ENCODE peak calls at places on chromosomes 5 and 9, in four cellular contexts. One of them, this sample, is unnamed.

GRCh38 chr5:39225405-39226099 is 6.2 kb upstream of the FYB1 start:
- DNase-seq in IMR-90: no peak
- DNase-seq in H1: no peak
- DNase-seq in H9: no peak
- DNase-seq in this sample: no peak

GRCh38 chr5:81626524-81626923 is 124.4 kb downstream of the SSBP2 start:
- DNase-seq in IMR-90: peak
- DNase-seq in H1: no peak
- DNase-seq in H9: no peak
- DNase-seq in this sample: no peak

GRCh38 chr9:79663878-79664277 is 92.1 kb downstream of the TLE4 start:
- DNase-seq in IMR-90: no peak
- DNase-seq in H1: no peak
- DNase-seq in H9: no peak
- DNase-seq in this sample: no peak

GRCh38 chr9:95580812-95581761 is 64.3 kb upstream of the PTCH1 start:
- DNase-seq in IMR-90: no peak
- DNase-seq in H1: no peak
- DNase-seq in H9: no peak
- DNase-seq in this sample: no peak

GRCh38 chr5:121762416-121762815 is 89.3 kb upstream of the FTMT start:
- DNase-seq in IMR-90: no peak
- DNase-seq in H1: no peak
- DNase-seq in H9: no peak
- DNase-seq in this sample: peak

GRCh38 chr9:15354713-15355112 is 47.7 kb upstream of the TTC39B start:
- DNase-seq in IMR-90: no peak
- DNase-seq in H1: no peak
- DNase-seq in H9: no peak
- DNase-seq in this sample: peak

GRCh38 chr9:121779381-121780117 is 128.1 kb downstream of the DAB2IP start:
- DNase-seq in IMR-90: no peak
- DNase-seq in H1: no peak
- DNase-seq in H9: peak
- DNase-seq in this sample: no peak

GRCh38 chr9:130347036-130347435 is 81.5 kb downstream of the HMCN2 start:
- DNase-seq in IMR-90: no peak
- DNase-seq in H1: no peak
- DNase-seq in H9: no peak
- DNase-seq in this sample: no peak

GRCh38 chr5:177241768-177242167 is 61.8 kb downstream of the RAB24 start:
- DNase-seq in IMR-90: peak
- DNase-seq in H1: no peak
- DNase-seq in H9: no peak
- DNase-seq in this sample: no peak

GRCh38 chr5:15807861-15808260 is 307.9 kb downstream of the FBXL7 start:
- DNase-seq in IMR-90: peak
- DNase-seq in H1: no peak
- DNase-seq in H9: no peak
- DNase-seq in this sample: no peak

GRCh38 chr9:16930578-16930977 is 60.1 kb upstream of the BNC2 start:
- DNase-seq in IMR-90: no peak
- DNase-seq in H1: no peak
- DNase-seq in H9: no peak
- DNase-seq in this sample: no peak

GRCh38 chr5:124745367-124746251 is 830 bp downstream of the ZNF608 start:
- DNase-seq in IMR-90: peak
- DNase-seq in H1: no peak
- DNase-seq in H9: no peak
- DNase-seq in this sample: no peak

GRCh38 chr5:62606878-62607277 is 28.3 kb downstream of the LRRC70 start:
- DNase-seq in IMR-90: peak
- DNase-seq in H1: no peak
- DNase-seq in H9: no peak
- DNase-seq in this sample: no peak

GRCh38 chr5:76303917-76304316 is 99.2 kb upstream of the IQGAP2 start:
- DNase-seq in IMR-90: no peak
- DNase-seq in H1: no peak
- DNase-seq in H9: no peak
- DNase-seq in this sample: peak

GRCh38 chr5:147530801-147531389 is 21.0 kb upstream of the DPYSL3 start:
- DNase-seq in IMR-90: peak
- DNase-seq in H1: no peak
- DNase-seq in H9: no peak
- DNase-seq in this sample: no peak

GRCh38 chr5:55853271-55853670 is 2.1 kb downstream of the IL31RA start:
- DNase-seq in IMR-90: no peak
- DNase-seq in H1: no peak
- DNase-seq in H9: no peak
- DNase-seq in this sample: no peak

GRCh38 chr5:124957063-124957462 is 210.6 kb upstream of the ZNF608 start:
- DNase-seq in IMR-90: no peak
- DNase-seq in H1: no peak
- DNase-seq in H9: no peak
- DNase-seq in this sample: no peak

GRCh38 chr9:2700398-2700797 is 16.9 kb upstream of the KCNV2 start:
- DNase-seq in IMR-90: no peak
- DNase-seq in H1: no peak
- DNase-seq in H9: no peak
- DNase-seq in this sample: no peak

GRCh38 chr9:4555251-4555650 is 65.0 kb downstream of the SLC1A1 start:
- DNase-seq in IMR-90: peak
- DNase-seq in H1: no peak
- DNase-seq in H9: no peak
- DNase-seq in this sample: no peak

GRCh38 chr9:87269777-87270176 is 227.9 kb upstream of the DAPK1 start:
- DNase-seq in IMR-90: no peak
- DNase-seq in H1: no peak
- DNase-seq in H9: no peak
- DNase-seq in this sample: no peak

GRCh38 chr9:92294297-92294676 is 790 bp upstream of the IARS1 start:
- DNase-seq in IMR-90: peak
- DNase-seq in H1: no peak
- DNase-seq in H9: peak
- DNase-seq in this sample: peak

GRCh38 chr5:76590027-76590426 is 33.2 kb downstream of the F2RL2 start:
- DNase-seq in IMR-90: no peak
- DNase-seq in H1: no peak
- DNase-seq in H9: no peak
- DNase-seq in this sample: no peak

GRCh38 chr9:133031130-133031422 is 279 bp downstream of the GTF3C5 start:
- DNase-seq in IMR-90: no peak
- DNase-seq in H1: no peak
- DNase-seq in H9: no peak
- DNase-seq in this sample: no peak

GRCh38 chr9:133030317-133031129 is at the start of gene GTF3C5:
- DNase-seq in IMR-90: peak
- DNase-seq in H1: peak
- DNase-seq in H9: peak
- DNase-seq in this sample: peak

GRCh38 chr9:133032171-133032570 is 1.4 kb downstream of the GTF3C5 start:
- DNase-seq in IMR-90: no peak
- DNase-seq in H1: no peak
- DNase-seq in H9: no peak
- DNase-seq in this sample: no peak

GRCh38 chr9:133029994-133030316 is 842 bp upstream of the GTF3C5 start:
- DNase-seq in IMR-90: no peak
- DNase-seq in H1: no peak
- DNase-seq in H9: no peak
- DNase-seq in this sample: no peak

DNA sequence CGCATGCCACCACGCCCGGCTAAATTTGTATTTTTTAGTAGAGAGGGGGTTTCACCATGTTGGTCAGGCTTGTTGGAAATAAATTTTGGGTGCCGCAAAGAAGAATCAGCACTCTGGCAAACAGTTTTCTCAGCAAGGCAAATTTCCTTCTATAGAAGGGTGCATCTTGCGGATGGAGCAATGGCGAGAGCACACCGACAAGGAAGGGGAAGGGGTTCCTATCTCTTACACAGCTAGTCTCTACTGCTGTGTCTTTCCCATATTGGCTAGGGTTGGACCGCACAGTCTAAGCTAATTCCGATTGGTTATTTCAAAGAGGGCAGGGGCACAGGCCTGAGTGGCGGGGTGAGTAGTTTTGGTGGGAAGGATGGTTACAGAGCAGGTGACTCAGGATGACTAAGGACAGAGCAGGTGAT is 707 bp downstream of the GTF3C5 start:
- DNase-seq in IMR-90: no peak
- DNase-seq in H1: no peak
- DNase-seq in H9: no peak
- DNase-seq in this sample: peak
- H3K56ac ChIP-seq in IMR-90: no peak
- H3K56ac ChIP-seq in H1: no peak
- H3K56ac ChIP-seq in H9: no peak
- H3K56ac ChIP-seq in this sample: peak

GRCh38 chr9:88748566-88749238 is 213.7 kb downstream of the NXNL2 start:
- DNase-seq in IMR-90: peak
- DNase-seq in H1: no peak
- DNase-seq in H9: no peak
- DNase-seq in this sample: no peak
- H4K8ac ChIP-seq in IMR-90: peak
- H4K8ac ChIP-seq in H1: no peak
- H4K8ac ChIP-seq in H9: no peak
- H4K8ac ChIP-seq in this sample: no peak

DNA sequence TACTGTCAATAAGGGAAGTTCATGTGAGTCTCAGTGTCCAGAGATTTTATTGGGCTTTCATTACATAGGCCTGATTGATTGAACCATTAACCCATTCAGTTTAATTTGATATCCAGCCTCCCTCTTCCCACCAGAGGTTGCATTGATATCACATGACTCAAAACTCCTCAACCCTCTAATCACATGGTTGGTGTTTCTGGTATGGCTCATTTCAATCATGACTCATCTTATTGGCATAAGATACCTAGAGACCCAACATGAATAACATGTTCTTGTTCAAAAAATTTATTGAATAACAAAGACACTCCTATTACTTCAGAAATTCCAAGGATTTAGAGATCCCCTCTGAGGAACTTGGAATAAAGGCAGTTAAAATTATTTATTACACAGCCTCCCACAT is 982.2 kb downstream of the TLE1 start:
- DNase-seq in IMR-90: peak
- DNase-seq in H1: no peak
- DNase-seq in H9: no peak
- DNase-seq in this sample: no peak
- H3K4me2 ChIP-seq in IMR-90: no peak
- H3K4me2 ChIP-seq in H1: no peak
- H3K4me2 ChIP-seq in H9: no peak
- H3K4me2 ChIP-seq in this sample: no peak

GRCh38 chr5:151249280-151249679 is 3.7 kb upstream of the GM2A start:
- DNase-seq in IMR-90: no peak
- DNase-seq in H1: no peak
- DNase-seq in H9: no peak
- DNase-seq in this sample: no peak

GRCh38 chr5:151251621-151252020 is 1.4 kb upstream of the GM2A start:
- DNase-seq in IMR-90: no peak
- DNase-seq in H1: no peak
- DNase-seq in H9: no peak
- DNase-seq in this sample: no peak

GRCh38 chr5:151252762-151253603 is at the start of gene GM2A:
- DNase-seq in IMR-90: peak
- DNase-seq in H1: peak
- DNase-seq in H9: peak
- DNase-seq in this sample: peak

GRCh38 chr5:151250346-151251000 is 2.5 kb upstream of the GM2A start:
- DNase-seq in IMR-90: no peak
- DNase-seq in H1: no peak
- DNase-seq in H9: no peak
- DNase-seq in this sample: no peak

DNA sequence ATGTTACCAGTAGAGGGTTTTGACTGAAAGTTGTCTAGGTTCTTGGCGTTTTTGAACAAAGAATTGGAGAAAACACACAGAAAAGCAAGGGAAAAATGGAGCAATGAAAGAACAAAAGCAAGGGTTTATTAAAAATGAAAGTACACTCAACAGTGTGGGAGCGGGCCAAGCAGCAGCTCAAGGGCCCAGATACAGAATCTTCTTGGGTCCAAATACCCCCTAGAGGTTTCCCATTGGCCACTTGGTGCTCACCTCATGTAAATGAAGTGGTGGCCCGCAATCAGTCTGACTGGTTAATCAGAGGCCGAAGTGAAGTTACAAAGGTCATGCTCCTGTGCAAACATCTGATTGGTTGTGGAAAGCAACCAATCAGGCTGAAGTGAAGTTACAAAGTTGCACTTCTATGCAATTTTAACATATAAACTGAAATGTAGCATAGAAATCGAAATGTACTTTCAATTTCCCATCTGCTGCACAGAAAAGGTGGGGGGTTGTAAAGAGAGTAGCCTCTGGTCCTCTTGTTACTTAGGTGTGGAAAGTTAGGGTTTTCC is 1.9 kb upstream of the GM2A start:
- DNase-seq in IMR-90: no peak
- DNase-seq in H1: no peak
- DNase-seq in H9: peak
- DNase-seq in this sample: peak
- H3K56ac ChIP-seq in IMR-90: no peak
- H3K56ac ChIP-seq in H1: no peak
- H3K56ac ChIP-seq in H9: no peak
- H3K56ac ChIP-seq in this sample: no peak

GRCh38 chr9:20030221-20030620 is 241.4 kb upstream of the SLC24A2 start:
- DNase-seq in IMR-90: no peak
- DNase-seq in H1: no peak
- DNase-seq in H9: no peak
- DNase-seq in this sample: no peak

GRCh38 chr9:20031836-20032235 is 243.0 kb upstream of the SLC24A2 start:
- DNase-seq in IMR-90: no peak
- DNase-seq in H1: no peak
- DNase-seq in H9: no peak
- DNase-seq in this sample: no peak

GRCh38 chr9:20028192-20028848 is 239.5 kb upstream of the SLC24A2 start:
- DNase-seq in IMR-90: no peak
- DNase-seq in H1: no peak
- DNase-seq in H9: no peak
- DNase-seq in this sample: no peak

GRCh38 chr9:20030671-20031070 is 241.8 kb upstream of the SLC24A2 start:
- DNase-seq in IMR-90: no peak
- DNase-seq in H1: no peak
- DNase-seq in H9: no peak
- DNase-seq in this sample: no peak

DNA sequence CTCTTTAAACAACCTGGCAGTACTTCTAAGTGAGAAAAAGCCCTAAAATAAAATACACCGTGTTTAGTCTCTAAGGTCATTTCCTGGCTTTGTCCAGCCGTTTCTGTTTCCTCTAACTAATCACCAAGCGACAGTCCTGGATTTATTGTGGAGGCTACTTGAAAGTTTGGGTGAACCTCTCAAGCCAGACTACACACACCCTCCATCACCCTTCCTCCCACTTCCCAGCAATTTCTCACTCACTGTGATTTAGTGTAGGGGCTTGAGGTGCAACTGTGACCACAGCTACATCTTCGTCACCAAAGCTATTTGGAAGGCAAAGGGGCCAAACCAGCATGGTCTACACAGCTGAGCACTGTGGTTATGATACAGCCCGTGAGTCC is 240.0 kb upstream of the SLC24A2 start:
- DNase-seq in IMR-90: no peak
- DNase-seq in H1: no peak
- DNase-seq in H9: no peak
- DNase-seq in this sample: no peak
- H4K8ac ChIP-seq in IMR-90: no peak
- H4K8ac ChIP-seq in H1: no peak
- H4K8ac ChIP-seq in H9: no peak
- H4K8ac ChIP-seq in this sample: no peak